ENCODE peak calls at places on chromosomes 1 and 21, in four cellular contexts. A, Z, D and V are unnamed samples.

GRCh38 chr21:46004168-46004861 is 22.7 kb downstream of the COL6A1 start:
- DNase-seq in A (peak), Z (no peak), D (no peak), V (no peak)

GRCh38 chr1:26181586-26182371 is 4.5 kb downstream of the CNKSR1 start:
- DNase-seq in A (no peak), Z (no peak), D (no peak), V (no peak)

GRCh38 chr1:71919812-71920509 is 362.4 kb downstream of the NEGR1 start:
- DNase-seq in A (no peak), Z (no peak), D (no peak), V (no peak)

GRCh38 chr1:226432586-226433360 is 24.9 kb upstream of the PARP1 start:
- DNase-seq in A (no peak), Z (no peak), D (no peak), V (no peak)

GRCh38 chr1:180580237-180580636 is 21.5 kb downstream of the OVAAL start:
- DNase-seq in A (no peak), Z (peak), D (no peak), V (no peak)

GRCh38 chr21:33205476-33205875 is 24.3 kb upstream of the IFNAR2 start:
- DNase-seq in A (no peak), Z (no peak), D (no peak), V (no peak)

GRCh38 chr1:75521658-75522057 is 89.3 kb downstream of the SLC44A5 start:
- DNase-seq in A (no peak), Z (no peak), D (no peak), V (no peak)

GRCh38 chr1:234842726-234843641 is 233.0 kb upstream of the IRF2BP2 start:
- DNase-seq in A (no peak), Z (no peak), D (no peak), V (no peak)

GRCh38 chr1:111489604-111490003 is 13.8 kb downstream of the ADORA3 start:
- DNase-seq in A (no peak), Z (peak), D (no peak), V (no peak)

GRCh38 chr1:175089319-175089718 is 21.7 kb downstream of the TNN start:
- DNase-seq in A (no peak), Z (no peak), D (no peak), V (no peak)

GRCh38 chr1:87963566-87963965 is 634.9 kb downstream of the LMO4 start:
- DNase-seq in A (no peak), Z (peak), D (no peak), V (no peak)

GRCh38 chr1:168520052-168520751 is 23.6 kb downstream of the XCL2 start:
- DNase-seq in A (no peak), Z (no peak), D (no peak), V (no peak)

GRCh38 chr21:16145052-16145451 is 415.3 kb downstream of the USP25 start:
- DNase-seq in A (no peak), Z (no peak), D (no peak), V (no peak)